ENCODE peak calls at places on chromosome X, in eight cellular contexts. One of them, this sample, is unnamed.
A peak's percentile ranks its signal among the peaks of the same experiment; 100 is the strongest.

GRCh38 chrX:151970027-151970426 is 4.4 kb downstream of the GABRE start:
- DNase-seq in psoas muscle: no peak
- DNase-seq in GM23248: no peak
- DNase-seq in K562: no peak
- DNase-seq in HCT116: no peak
- DNase-seq in fibroblast of lung: no peak
- DNase-seq in cardiac muscle cell: no peak
- DNase-seq in PC-9: no peak
- DNase-seq in this sample: no peak

GRCh38 chrX:115030635-115031034 is 13.2 kb upstream of the IL13RA2 start:
- DNase-seq in psoas muscle: no peak
- DNase-seq in GM23248: no peak
- DNase-seq in K562: no peak
- DNase-seq in HCT116: no peak
- DNase-seq in fibroblast of lung: no peak
- DNase-seq in cardiac muscle cell: no peak
- DNase-seq in PC-9: peak; percentile 84
- DNase-seq in this sample: no peak

GRCh38 chrX:56759736-56760409 is 30.8 kb downstream of the NBDY start:
- DNase-seq in psoas muscle: no peak
- DNase-seq in GM23248: no peak
- DNase-seq in K562: no peak
- DNase-seq in HCT116: no peak
- DNase-seq in fibroblast of lung: no peak
- DNase-seq in cardiac muscle cell: no peak
- DNase-seq in PC-9: no peak
- DNase-seq in this sample: no peak

GRCh38 chrX:134622056-134622812 is 36.0 kb downstream of the PLAC1 start:
- DNase-seq in psoas muscle: no peak
- DNase-seq in GM23248: peak; percentile 87
- DNase-seq in K562: peak; percentile 17
- DNase-seq in HCT116: peak; percentile 23
- DNase-seq in fibroblast of lung: peak; percentile 93
- DNase-seq in cardiac muscle cell: peak; percentile 89
- DNase-seq in PC-9: peak; percentile 71
- DNase-seq in this sample: peak; percentile 60

GRCh38 chrX:41178201-41178600 is 93.0 kb downstream of the USP9X start:
- DNase-seq in psoas muscle: no peak
- DNase-seq in GM23248: no peak
- DNase-seq in K562: no peak
- DNase-seq in HCT116: no peak
- DNase-seq in fibroblast of lung: no peak
- DNase-seq in cardiac muscle cell: no peak
- DNase-seq in PC-9: no peak
- DNase-seq in this sample: no peak

GRCh38 chrX:22136711-22137110 is 104.6 kb downstream of the PHEX start:
- DNase-seq in psoas muscle: no peak
- DNase-seq in GM23248: no peak
- DNase-seq in K562: no peak
- DNase-seq in HCT116: no peak
- DNase-seq in fibroblast of lung: no peak
- DNase-seq in cardiac muscle cell: no peak
- DNase-seq in PC-9: no peak
- DNase-seq in this sample: no peak

GRCh38 chrX:115892787-115893671 is 277.5 kb upstream of the AGTR2 start:
- DNase-seq in psoas muscle: peak; percentile 40
- DNase-seq in GM23248: peak; percentile 17
- DNase-seq in K562: peak; percentile 44
- DNase-seq in HCT116: peak; percentile 40
- DNase-seq in fibroblast of lung: peak; percentile 48
- DNase-seq in cardiac muscle cell: peak; percentile 45
- DNase-seq in PC-9: peak; percentile 95
- DNase-seq in this sample: no peak

GRCh38 chrX:80667967-80668366 is 141.7 kb downstream of the BRWD3 start:
- DNase-seq in psoas muscle: no peak
- DNase-seq in GM23248: no peak
- DNase-seq in K562: no peak
- DNase-seq in HCT116: no peak
- DNase-seq in fibroblast of lung: no peak
- DNase-seq in cardiac muscle cell: no peak
- DNase-seq in PC-9: no peak
- DNase-seq in this sample: no peak

GRCh38 chrX:24117288-24117687 is 32.2 kb upstream of the ZFX start:
- DNase-seq in psoas muscle: no peak
- DNase-seq in GM23248: peak; percentile 83
- DNase-seq in K562: no peak
- DNase-seq in HCT116: no peak
- DNase-seq in fibroblast of lung: peak; percentile 72
- DNase-seq in cardiac muscle cell: peak; percentile 74
- DNase-seq in PC-9: no peak
- DNase-seq in this sample: peak; percentile 46

GRCh38 chrX:69024931-69025330 is 140.3 kb downstream of the PJA1 start:
- DNase-seq in psoas muscle: peak; percentile 72
- DNase-seq in GM23248: peak; percentile 63
- DNase-seq in K562: no peak
- DNase-seq in HCT116: no peak
- DNase-seq in fibroblast of lung: peak; percentile 60
- DNase-seq in cardiac muscle cell: peak; percentile 85
- DNase-seq in PC-9: no peak
- DNase-seq in this sample: peak; percentile 90

GRCh38 chrX:23885803-23886202 is 21.9 kb downstream of the APOO start:
- DNase-seq in psoas muscle: no peak
- DNase-seq in GM23248: no peak
- DNase-seq in K562: no peak
- DNase-seq in HCT116: no peak
- DNase-seq in fibroblast of lung: no peak
- DNase-seq in cardiac muscle cell: no peak
- DNase-seq in PC-9: no peak
- DNase-seq in this sample: peak; percentile 51

GRCh38 chrX:2284601-2285000 is 216.2 kb downstream of the DHRSX start:
- DNase-seq in psoas muscle: no peak
- DNase-seq in GM23248: no peak
- DNase-seq in K562: no peak
- DNase-seq in HCT116: no peak
- DNase-seq in fibroblast of lung: no peak
- DNase-seq in cardiac muscle cell: no peak
- DNase-seq in PC-9: no peak
- DNase-seq in this sample: no peak

GRCh38 chrX:40101430-40101802 is 3.7 kb upstream of the BCOR start:
- DNase-seq in psoas muscle: no peak
- DNase-seq in GM23248: no peak
- DNase-seq in K562: no peak
- DNase-seq in HCT116: no peak
- DNase-seq in fibroblast of lung: no peak
- DNase-seq in cardiac muscle cell: no peak
- DNase-seq in PC-9: no peak
- DNase-seq in this sample: no peak

GRCh38 chrX:29496636-29497180 is 718.7 kb upstream of the MAGEB2 start:
- DNase-seq in psoas muscle: no peak
- DNase-seq in GM23248: no peak
- DNase-seq in K562: no peak
- DNase-seq in HCT116: no peak
- DNase-seq in fibroblast of lung: no peak
- DNase-seq in cardiac muscle cell: no peak
- DNase-seq in PC-9: no peak
- DNase-seq in this sample: no peak

GRCh38 chrX:47836164-47837072 is at the start of gene ZNF81:
- DNase-seq in psoas muscle: peak; percentile 97
- DNase-seq in GM23248: peak; percentile 93
- DNase-seq in K562: peak; percentile 85
- DNase-seq in HCT116: peak; percentile 90
- DNase-seq in fibroblast of lung: peak; percentile 94
- DNase-seq in cardiac muscle cell: peak; percentile 98
- DNase-seq in PC-9: peak; percentile 82
- DNase-seq in this sample: peak; percentile 92

GRCh38 chrX:47840106-47840505 is 3.4 kb downstream of the ZNF81 start:
- DNase-seq in psoas muscle: no peak
- DNase-seq in GM23248: no peak
- DNase-seq in K562: no peak
- DNase-seq in HCT116: no peak
- DNase-seq in fibroblast of lung: no peak
- DNase-seq in cardiac muscle cell: no peak
- DNase-seq in PC-9: no peak
- DNase-seq in this sample: no peak

GRCh38 chrX:47843363-47843762 is 6.7 kb downstream of the ZNF81 start:
- DNase-seq in psoas muscle: no peak
- DNase-seq in GM23248: peak; percentile 8
- DNase-seq in K562: no peak
- DNase-seq in HCT116: no peak
- DNase-seq in fibroblast of lung: no peak
- DNase-seq in cardiac muscle cell: no peak
- DNase-seq in PC-9: no peak
- DNase-seq in this sample: no peak

DNA sequence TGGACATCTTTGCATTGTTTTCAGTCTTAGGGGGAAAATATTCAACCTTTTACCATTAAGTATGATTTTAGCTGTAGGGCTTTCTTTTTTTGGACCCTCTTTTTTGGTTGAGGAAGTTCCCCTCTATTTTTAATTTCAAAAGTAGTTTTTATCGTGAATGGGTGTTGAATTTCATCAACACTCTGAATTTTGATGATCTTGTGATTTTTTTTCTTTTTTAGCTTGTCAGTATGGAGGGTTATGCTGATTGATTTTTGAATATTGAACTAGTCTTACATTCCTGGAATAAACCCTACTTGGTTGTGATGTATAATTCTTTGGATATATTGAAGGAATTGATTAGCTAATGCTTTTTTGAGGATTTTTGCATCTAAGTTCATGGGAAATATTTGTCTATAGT is 1.7 kb downstream of the ZNF81 start:
- DNase-seq in psoas muscle: no peak
- DNase-seq in GM23248: no peak
- DNase-seq in K562: no peak
- DNase-seq in HCT116: no peak
- DNase-seq in fibroblast of lung: no peak
- DNase-seq in cardiac muscle cell: no peak
- DNase-seq in PC-9: no peak
- DNase-seq in this sample: no peak
- H3K27me3 ChIP-seq in psoas muscle: no peaks in the 10 kb centered on the region
- H3K27me3 ChIP-seq in GM23248: no peaks in the 10 kb centered on the region
- H3K27me3 ChIP-seq in K562: no peaks in the 10 kb centered on the region
- H3K27me3 ChIP-seq in HCT116: no peaks in the 10 kb centered on the region
- H3K27me3 ChIP-seq in fibroblast of lung: no peaks in the 10 kb centered on the region
- H3K27me3 ChIP-seq in cardiac muscle cell: no peaks in the 10 kb centered on the region
- H3K27me3 ChIP-seq in PC-9: no peaks in the 10 kb centered on the region
- H3K27me3 ChIP-seq in this sample: no peaks in the 10 kb centered on the region

GRCh38 chrX:46573896-46574336 is 351 bp downstream of the CHST7 start:
- DNase-seq in psoas muscle: peak; percentile 26
- DNase-seq in GM23248: peak; percentile 77
- DNase-seq in K562: no peak
- DNase-seq in HCT116: no peak
- DNase-seq in fibroblast of lung: peak; percentile 65
- DNase-seq in cardiac muscle cell: peak; percentile 59
- DNase-seq in PC-9: no peak
- DNase-seq in this sample: peak; percentile 62
- H3K4me3 ChIP-seq in psoas muscle: peak overlapping the region; percentile 66
- H3K4me3 ChIP-seq in GM23248: peak overlapping the region; percentile 79
- H3K4me3 ChIP-seq in K562: no peak overlapping the region
- H3K4me3 ChIP-seq in HCT116: peak overlapping the region; percentile 62
- H3K4me3 ChIP-seq in fibroblast of lung: peak overlapping the region; percentile 62
- H3K4me3 ChIP-seq in cardiac muscle cell: peak overlapping the region; percentile 49
- H3K4me3 ChIP-seq in PC-9: peak overlapping the region; percentile 53
- H3K4me3 ChIP-seq in this sample: peak overlapping the region; percentile 56

DNA sequence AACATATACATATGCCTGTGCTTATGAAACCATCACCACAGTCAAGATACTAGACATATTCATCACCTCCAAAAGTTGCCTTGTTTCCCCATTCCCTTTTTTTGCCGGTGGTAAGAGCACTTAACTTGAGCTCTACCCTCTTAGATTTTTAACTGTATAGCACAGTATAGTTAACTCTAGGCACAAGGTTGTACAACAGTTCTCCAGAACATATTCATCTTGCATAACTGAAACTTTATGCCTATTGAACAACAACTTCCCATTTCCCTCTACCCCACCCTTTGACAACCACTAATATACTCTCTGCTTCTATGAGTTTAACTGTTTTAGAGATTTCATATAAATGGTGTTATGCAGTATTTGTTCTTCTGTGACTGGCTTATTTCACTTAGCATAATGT is 119.3 kb downstream of the ASB9 start:
- DNase-seq in psoas muscle: no peak
- DNase-seq in GM23248: no peak
- DNase-seq in K562: no peak
- DNase-seq in HCT116: no peak
- DNase-seq in fibroblast of lung: no peak
- DNase-seq in cardiac muscle cell: no peak
- DNase-seq in PC-9: no peak
- DNase-seq in this sample: no peak
- H3K9me3 ChIP-seq in psoas muscle: no peaks in the 10 kb centered on the region
- H3K9me3 ChIP-seq in GM23248: no peaks in the 10 kb centered on the region
- H3K9me3 ChIP-seq in K562: no peaks in the 10 kb centered on the region
- H3K9me3 ChIP-seq in HCT116: no peaks in the 10 kb centered on the region
- H3K9me3 ChIP-seq in fibroblast of lung: no peaks in the 10 kb centered on the region
- H3K9me3 ChIP-seq in cardiac muscle cell: no peaks in the 10 kb centered on the region
- H3K9me3 ChIP-seq in PC-9: no peaks in the 10 kb centered on the region
- H3K9me3 ChIP-seq in this sample: no peaks in the 10 kb centered on the region

GRCh38 chrX:12315526-12315925 is 177.3 kb downstream of the FRMPD4 start:
- DNase-seq in psoas muscle: no peak
- DNase-seq in GM23248: no peak
- DNase-seq in K562: no peak
- DNase-seq in HCT116: no peak
- DNase-seq in fibroblast of lung: no peak
- DNase-seq in cardiac muscle cell: no peak
- DNase-seq in PC-9: no peak
- DNase-seq in this sample: no peak
- H3K27me3 ChIP-seq in psoas muscle: no peaks in the 10 kb centered on the region
- H3K27me3 ChIP-seq in GM23248: no peaks in the 10 kb centered on the region
- H3K27me3 ChIP-seq in K562: no peaks in the 10 kb centered on the region
- H3K27me3 ChIP-seq in HCT116: no peaks in the 10 kb centered on the region
- H3K27me3 ChIP-seq in fibroblast of lung: no peaks in the 10 kb centered on the region
- H3K27me3 ChIP-seq in cardiac muscle cell: no peaks in the 10 kb centered on the region
- H3K27me3 ChIP-seq in PC-9: no peaks in the 10 kb centered on the region
- H3K27me3 ChIP-seq in this sample: no peaks in the 10 kb centered on the region

DNA sequence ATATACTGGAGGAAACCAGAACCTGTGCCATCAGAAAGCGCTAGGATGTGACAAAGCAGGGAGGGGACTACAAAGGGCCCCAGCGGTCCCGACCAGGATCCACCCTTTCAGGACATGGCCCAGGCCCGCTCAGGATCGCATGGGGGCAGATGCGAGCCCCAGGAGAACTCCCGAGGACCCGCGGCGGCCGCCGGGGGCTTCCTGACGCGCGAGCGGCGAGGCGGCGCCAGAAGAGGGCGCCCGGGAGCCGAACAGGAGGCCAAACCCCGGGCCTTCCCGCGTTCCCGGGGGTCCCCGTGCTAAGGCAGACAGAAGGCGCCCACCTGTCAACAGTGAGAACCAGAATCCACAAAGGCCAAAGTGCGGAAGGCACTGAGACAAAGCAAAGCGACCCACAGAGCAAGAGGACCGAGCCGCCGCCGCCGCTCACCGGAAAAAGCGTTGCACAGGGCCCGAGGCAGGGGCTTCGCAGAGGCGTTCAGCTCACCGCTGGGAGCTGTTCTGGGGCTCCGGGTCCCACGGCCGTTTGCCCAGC is 7.3 kb upstream of the OPN1LW start:
- DNase-seq in psoas muscle: peak; percentile 72
- DNase-seq in GM23248: peak; percentile 73
- DNase-seq in K562: peak; percentile 82
- DNase-seq in HCT116: peak; percentile 21
- DNase-seq in fibroblast of lung: peak; percentile 36
- DNase-seq in cardiac muscle cell: peak; percentile 68
- DNase-seq in PC-9: peak; percentile 42
- DNase-seq in this sample: peak; percentile 49
- H3K4me3 ChIP-seq in psoas muscle: peak overlapping the region; percentile 50
- H3K4me3 ChIP-seq in GM23248: peak overlapping the region; percentile 70
- H3K4me3 ChIP-seq in K562: no peak overlapping the region
- H3K4me3 ChIP-seq in HCT116: no peak overlapping the region
- H3K4me3 ChIP-seq in fibroblast of lung: peak overlapping the region; percentile 25
- H3K4me3 ChIP-seq in cardiac muscle cell: no peak overlapping the region
- H3K4me3 ChIP-seq in PC-9: no peak overlapping the region
- H3K4me3 ChIP-seq in this sample: no peak overlapping the region

This sample was measured in MG63.